ENCODE peak calls at places on chromosomes 2 and 18, in six cellular contexts. One of them, this sample, is unnamed. For H3K36me3, the result is how much of the 10 kb centered on the place peaks cover.

GRCh38 chr18:78169487-78169886 is 810.1 kb upstream of the SALL3 start:
- DNase-seq in fibroblast of lung: no peak
- DNase-seq in naive thymus-derived CD4-positive, alpha-beta T cell: no peak
- DNase-seq in suprapubic skin: no peak
- DNase-seq in heart left ventricle: no peak
- DNase-seq in IMR-90: no peak
- DNase-seq in this sample: no peak

GRCh38 chr2:7692657-7693161 is 775.5 kb downstream of the RNF144A start:
- DNase-seq in fibroblast of lung: peak
- DNase-seq in naive thymus-derived CD4-positive, alpha-beta T cell: no peak
- DNase-seq in suprapubic skin: peak
- DNase-seq in heart left ventricle: peak
- DNase-seq in IMR-90: peak
- DNase-seq in this sample: peak

GRCh38 chr2:46962751-46963150 is 47.1 kb upstream of the MCFD2 start:
- DNase-seq in fibroblast of lung: no peak
- DNase-seq in naive thymus-derived CD4-positive, alpha-beta T cell: no peak
- DNase-seq in suprapubic skin: no peak
- DNase-seq in heart left ventricle: no peak
- DNase-seq in IMR-90: no peak
- DNase-seq in this sample: no peak

GRCh38 chr18:79382681-79383387 is 12.9 kb upstream of the NFATC1 start:
- DNase-seq in fibroblast of lung: no peak
- DNase-seq in naive thymus-derived CD4-positive, alpha-beta T cell: no peak
- DNase-seq in suprapubic skin: no peak
- DNase-seq in heart left ventricle: no peak
- DNase-seq in IMR-90: no peak
- DNase-seq in this sample: no peak

GRCh38 chr2:212831671-212832199 is 293.1 kb upstream of the ERBB4 start:
- DNase-seq in fibroblast of lung: no peak
- DNase-seq in naive thymus-derived CD4-positive, alpha-beta T cell: no peak
- DNase-seq in suprapubic skin: peak
- DNase-seq in heart left ventricle: no peak
- DNase-seq in IMR-90: no peak
- DNase-seq in this sample: no peak

GRCh38 chr2:214127178-214127970 is 283.5 kb upstream of the VWC2L start:
- DNase-seq in fibroblast of lung: peak
- DNase-seq in naive thymus-derived CD4-positive, alpha-beta T cell: no peak
- DNase-seq in suprapubic skin: no peak
- DNase-seq in heart left ventricle: no peak
- DNase-seq in IMR-90: peak
- DNase-seq in this sample: peak

GRCh38 chr18:58359226-58360019 is 269.5 kb downstream of the ALPK2 start:
- DNase-seq in fibroblast of lung: no peak
- DNase-seq in naive thymus-derived CD4-positive, alpha-beta T cell: no peak
- DNase-seq in suprapubic skin: no peak
- DNase-seq in heart left ventricle: no peak
- DNase-seq in IMR-90: peak
- DNase-seq in this sample: no peak

GRCh38 chr2:228938629-228939028 is 332.5 kb downstream of the PID1 start:
- DNase-seq in fibroblast of lung: peak
- DNase-seq in naive thymus-derived CD4-positive, alpha-beta T cell: no peak
- DNase-seq in suprapubic skin: no peak
- DNase-seq in heart left ventricle: no peak
- DNase-seq in IMR-90: no peak
- DNase-seq in this sample: no peak

GRCh38 chr18:75811156-75811555 is 383.7 kb upstream of the SMIM21 start:
- DNase-seq in fibroblast of lung: peak
- DNase-seq in naive thymus-derived CD4-positive, alpha-beta T cell: no peak
- DNase-seq in suprapubic skin: no peak
- DNase-seq in heart left ventricle: no peak
- DNase-seq in IMR-90: no peak
- DNase-seq in this sample: no peak

GRCh38 chr18:32552421-32553030 is 81.8 kb upstream of the GAREM1 start:
- DNase-seq in fibroblast of lung: peak
- DNase-seq in naive thymus-derived CD4-positive, alpha-beta T cell: peak
- DNase-seq in suprapubic skin: no peak
- DNase-seq in heart left ventricle: peak
- DNase-seq in IMR-90: peak
- DNase-seq in this sample: no peak

DNA sequence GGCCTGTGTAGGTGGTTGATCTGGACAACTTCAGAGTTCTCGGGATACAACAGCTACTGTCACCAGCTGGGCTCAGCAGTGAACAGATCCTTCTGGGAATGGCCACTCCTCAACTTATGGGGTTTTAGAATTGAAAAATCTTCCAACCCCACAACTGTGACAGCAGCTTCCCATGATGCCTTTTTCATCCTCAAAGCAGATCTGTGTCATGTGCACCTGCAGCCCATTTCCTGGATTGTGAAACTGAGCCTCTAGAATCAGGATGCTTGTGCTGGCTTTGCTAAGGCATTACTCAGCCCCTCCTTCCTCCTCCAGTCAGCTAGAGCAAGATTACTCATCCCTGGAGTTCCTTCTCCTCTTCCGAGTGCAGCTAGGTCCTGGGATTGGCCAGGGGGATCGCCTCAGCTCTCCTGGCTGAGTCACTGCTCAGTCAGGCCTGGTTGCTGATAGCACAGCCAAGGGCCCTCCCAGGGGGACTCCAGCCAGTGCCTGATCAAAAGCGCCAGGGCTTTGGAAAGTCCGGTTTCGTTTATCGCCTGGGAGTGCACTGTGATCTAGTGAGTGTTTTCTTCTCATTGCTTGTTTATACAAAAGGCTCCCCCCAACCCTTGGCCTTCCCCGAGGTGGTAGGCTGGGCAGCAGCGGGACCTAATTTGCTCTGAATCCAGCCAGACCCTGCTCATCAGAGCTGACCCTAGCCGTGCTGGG is 2.4 kb upstream of the LPIN1 start:
- DNase-seq in fibroblast of lung: peak
- DNase-seq in naive thymus-derived CD4-positive, alpha-beta T cell: no peak
- DNase-seq in suprapubic skin: peak
- DNase-seq in heart left ventricle: peak
- DNase-seq in IMR-90: peak
- DNase-seq in this sample: peak
- H3K4me3 ChIP-seq in fibroblast of lung: peak
- H3K4me3 ChIP-seq in naive thymus-derived CD4-positive, alpha-beta T cell: peak
- H3K4me3 ChIP-seq in suprapubic skin: peak
- H3K4me3 ChIP-seq in heart left ventricle: peak
- H3K4me3 ChIP-seq in IMR-90: peak
- H3K4me3 ChIP-seq in this sample: peak

GRCh38 chr2:86500325-86500724 is 59.2 kb downstream of the KDM3A start:
- DNase-seq in fibroblast of lung: no peak
- DNase-seq in naive thymus-derived CD4-positive, alpha-beta T cell: no peak
- DNase-seq in suprapubic skin: no peak
- DNase-seq in heart left ventricle: no peak
- DNase-seq in IMR-90: no peak
- DNase-seq in this sample: no peak

GRCh38 chr2:86499326-86499725 is 58.2 kb downstream of the KDM3A start:
- DNase-seq in fibroblast of lung: peak
- DNase-seq in naive thymus-derived CD4-positive, alpha-beta T cell: no peak
- DNase-seq in suprapubic skin: no peak
- DNase-seq in heart left ventricle: no peak
- DNase-seq in IMR-90: no peak
- DNase-seq in this sample: no peak

GRCh38 chr2:86498468-86499260 is 57.5 kb downstream of the KDM3A start:
- DNase-seq in fibroblast of lung: no peak
- DNase-seq in naive thymus-derived CD4-positive, alpha-beta T cell: no peak
- DNase-seq in suprapubic skin: no peak
- DNase-seq in heart left ventricle: no peak
- DNase-seq in IMR-90: peak
- DNase-seq in this sample: no peak
- H3K36me3 ChIP-seq in fibroblast of lung: under half
- H3K36me3 ChIP-seq in naive thymus-derived CD4-positive, alpha-beta T cell: under half
- H3K36me3 ChIP-seq in suprapubic skin: half or more
- H3K36me3 ChIP-seq in heart left ventricle: under half
- H3K36me3 ChIP-seq in IMR-90: under half
- H3K36me3 ChIP-seq in this sample: half or more

DNA sequence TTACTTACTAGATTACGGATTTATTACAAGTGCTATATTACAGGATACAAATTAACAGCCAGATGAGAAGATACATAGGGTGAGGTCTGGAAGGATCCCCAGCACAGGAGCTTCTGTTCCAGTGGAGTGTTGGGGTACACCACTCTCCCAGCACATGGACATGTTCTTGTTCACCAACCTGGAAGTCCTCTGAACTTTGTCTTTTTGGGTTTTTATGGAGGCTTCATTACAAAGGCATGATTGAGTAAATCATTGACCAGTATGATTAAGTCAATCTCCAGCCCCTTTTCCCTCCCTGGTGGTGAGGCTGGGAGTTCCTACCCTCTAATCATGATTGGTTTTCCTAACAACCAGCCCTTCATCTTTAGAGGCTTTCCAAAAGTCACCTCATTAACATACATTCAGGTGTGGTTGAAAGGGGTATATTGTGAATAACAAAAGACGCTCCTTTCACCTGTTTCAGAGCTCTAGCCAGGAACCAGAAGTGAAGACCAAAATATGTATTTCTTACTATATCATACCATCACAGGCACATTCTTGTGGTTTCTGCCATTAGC is 38.3 kb downstream of the APLF start:
- DNase-seq in fibroblast of lung: no peak
- DNase-seq in naive thymus-derived CD4-positive, alpha-beta T cell: no peak
- DNase-seq in suprapubic skin: no peak
- DNase-seq in heart left ventricle: no peak
- DNase-seq in IMR-90: no peak
- DNase-seq in this sample: no peak
- H3K4me3 ChIP-seq in fibroblast of lung: no peak
- H3K4me3 ChIP-seq in naive thymus-derived CD4-positive, alpha-beta T cell: no peak
- H3K4me3 ChIP-seq in suprapubic skin: no peak
- H3K4me3 ChIP-seq in heart left ventricle: no peak
- H3K4me3 ChIP-seq in IMR-90: no peak
- H3K4me3 ChIP-seq in this sample: no peak

DNA sequence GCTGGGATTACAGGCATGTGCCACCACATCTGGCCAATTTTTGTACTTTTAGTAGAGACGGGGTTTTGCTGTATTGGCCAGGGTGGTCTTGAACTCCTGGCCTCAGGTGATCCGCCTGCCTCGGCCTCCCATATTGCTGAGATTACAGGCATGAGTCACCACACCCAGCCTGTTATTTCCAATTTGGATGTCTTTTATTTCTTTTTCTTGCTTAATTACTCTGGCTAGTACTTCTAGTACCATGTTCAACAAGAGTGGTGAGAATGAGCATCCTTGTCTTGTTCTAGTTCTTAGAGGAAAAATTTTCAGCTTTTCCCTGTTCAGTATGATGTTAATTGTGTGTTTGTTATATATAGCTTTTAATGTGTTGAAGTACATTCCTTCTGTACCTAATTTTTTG is 23.4 kb downstream of the CCDC138 start:
- DNase-seq in fibroblast of lung: no peak
- DNase-seq in naive thymus-derived CD4-positive, alpha-beta T cell: no peak
- DNase-seq in suprapubic skin: no peak
- DNase-seq in heart left ventricle: no peak
- DNase-seq in IMR-90: no peak
- DNase-seq in this sample: no peak
- H3K36me3 ChIP-seq in fibroblast of lung: under half
- H3K36me3 ChIP-seq in naive thymus-derived CD4-positive, alpha-beta T cell: under half
- H3K36me3 ChIP-seq in suprapubic skin: under half
- H3K36me3 ChIP-seq in heart left ventricle: under half
- H3K36me3 ChIP-seq in IMR-90: under half
- H3K36me3 ChIP-seq in this sample: half or more

GRCh38 chr2:61795408-61795807 is 58.5 kb downstream of the FAM161A start:
- DNase-seq in fibroblast of lung: no peak
- DNase-seq in naive thymus-derived CD4-positive, alpha-beta T cell: no peak
- DNase-seq in suprapubic skin: no peak
- DNase-seq in heart left ventricle: no peak
- DNase-seq in IMR-90: no peak
- DNase-seq in this sample: no peak

GRCh38 chr2:61787941-61788340 is 65.9 kb downstream of the FAM161A start:
- DNase-seq in fibroblast of lung: no peak
- DNase-seq in naive thymus-derived CD4-positive, alpha-beta T cell: no peak
- DNase-seq in suprapubic skin: no peak
- DNase-seq in heart left ventricle: no peak
- DNase-seq in IMR-90: no peak
- DNase-seq in this sample: no peak

GRCh38 chr2:61789807-61790602 is 63.9 kb downstream of the FAM161A start:
- DNase-seq in fibroblast of lung: no peak
- DNase-seq in naive thymus-derived CD4-positive, alpha-beta T cell: no peak
- DNase-seq in suprapubic skin: no peak
- DNase-seq in heart left ventricle: no peak
- DNase-seq in IMR-90: no peak
- DNase-seq in this sample: no peak

GRCh38 chr2:61792355-61792754 is 61.5 kb downstream of the FAM161A start:
- DNase-seq in fibroblast of lung: no peak
- DNase-seq in naive thymus-derived CD4-positive, alpha-beta T cell: no peak
- DNase-seq in suprapubic skin: no peak
- DNase-seq in heart left ventricle: no peak
- DNase-seq in IMR-90: no peak
- DNase-seq in this sample: no peak

DNA sequence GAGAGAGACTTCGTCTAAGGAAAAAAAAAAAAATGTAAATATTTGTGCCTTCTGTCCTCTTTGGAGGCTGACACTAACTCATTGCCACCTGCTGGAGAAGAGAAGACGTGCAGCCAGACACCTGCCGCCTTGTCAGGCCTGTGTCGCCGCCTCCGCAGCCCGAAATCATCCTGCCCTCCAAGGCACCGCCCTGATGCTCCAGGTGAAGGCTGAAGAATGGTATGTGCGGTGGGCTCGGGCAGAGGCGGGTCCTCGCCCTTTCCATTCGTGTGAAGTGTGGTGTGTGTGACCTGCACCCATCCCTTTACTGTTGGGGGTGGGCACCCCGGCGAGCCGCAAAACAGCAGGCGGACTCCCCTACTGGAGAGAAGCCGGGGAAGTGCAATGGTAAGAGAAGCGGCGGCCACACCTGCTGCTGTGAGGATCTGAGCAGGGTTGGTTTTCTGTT is 60.4 kb downstream of the FAM161A start:
- DNase-seq in fibroblast of lung: peak
- DNase-seq in naive thymus-derived CD4-positive, alpha-beta T cell: peak
- DNase-seq in suprapubic skin: peak
- DNase-seq in heart left ventricle: peak
- DNase-seq in IMR-90: peak
- DNase-seq in this sample: peak
- H3K4me3 ChIP-seq in fibroblast of lung: peak
- H3K4me3 ChIP-seq in naive thymus-derived CD4-positive, alpha-beta T cell: peak
- H3K4me3 ChIP-seq in suprapubic skin: no peak
- H3K4me3 ChIP-seq in heart left ventricle: no peak
- H3K4me3 ChIP-seq in IMR-90: peak
- H3K4me3 ChIP-seq in this sample: no peak